ENCODE peak calls at places on chromosomes 13 and 19, in ten cellular contexts. L is left ventricle myocardium inferior, X is astrocyte of the spinal cord, R is progenitor cell of endocrine pancreas, Z is fibroblast of mammary gland, Y is fibroblast of pulmonary artery, T is fibroblast of the aortic adventitia, A is neural crest cell, G is AG10803, K is foreskin fibroblast. U is an unnamed sample.

GRCh38 chr13:77316430-77316829 is 10.5 kb downstream of the MYCBP2 start:
- DNase-seq in G (no peak), R (no peak), T (no peak), Z (no peak), L (no peak), Y (no peak), A (no peak), K (no peak), X (no peak), U (no peak)

GRCh38 chr19:10751109-10751972 is 33.5 kb downstream of the DNM2 start:
- DNase-seq in K (no peak), X (no peak), A (no peak), Y (peak), Z (no peak), L (peak), T (no peak), G (no peak), R (no peak), U (no peak)

GRCh38 chr13:25775275-25775674 is 276.5 kb downstream of the SHISA2 start:
- DNase-seq in A (no peak), Z (no peak), Y (no peak), R (no peak), L (no peak), T (no peak), G (no peak), K (no peak), X (no peak), U (no peak)

GRCh38 chr19:6343462-6343861 is 10.1 kb upstream of the ACER1 start:
- DNase-seq in L (no peak), X (no peak), Z (no peak), G (no peak), R (no peak), T (no peak), Y (no peak), A (no peak), K (no peak), U (no peak)

GRCh38 chr19:29858000-29858596 is 46.3 kb downstream of the CCNE1 start:
- DNase-seq in K (no peak), L (no peak), T (no peak), Z (no peak), X (no peak), A (no peak), G (no peak), R (peak), Y (no peak), U (no peak)

GRCh38 chr13:40344270-40345148 is 321.9 kb downstream of the FOXO1 start:
- DNase-seq in X (no peak), G (no peak), A (no peak), T (peak), Y (peak), R (no peak), K (no peak), Z (peak), L (no peak), U (no peak)

GRCh38 chr19:36489139-36489919 is at the start of gene ZNF566:
- DNase-seq in X (peak), Z (peak), T (peak), R (peak), L (peak), A (peak), K (peak), Y (peak), G (peak), U (peak)

GRCh38 chr13:48542581-48543341 is 9.9 kb upstream of the RCBTB2 start:
- DNase-seq in Y (peak), Z (peak), T (no peak), K (no peak), R (no peak), L (peak), A (peak), X (no peak), G (peak), U (no peak)

GRCh38 chr19:926595-927043 is 784 bp downstream of the ARID3A start:
- DNase-seq in Z (peak), R (no peak), G (no peak), K (no peak), L (peak), A (no peak), X (peak), Y (peak), T (peak), U (no peak)

GRCh38 chr19:1901940-1902404 is 3.2 kb upstream of the ADAT3 start:
- DNase-seq in K (no peak), G (no peak), T (no peak), R (no peak), Z (no peak), A (no peak), Y (no peak), X (no peak), L (peak), U (no peak)

GRCh38 chr19:52410276-52410675 is 12.6 kb downstream of the ZNF528 start:
- DNase-seq in G (no peak), T (no peak), Y (no peak), A (no peak), X (no peak), R (no peak), Z (no peak), K (no peak), L (no peak), U (no peak)

GRCh38 chr13:106117035-106117434 is 418.4 kb downstream of the EFNB2 start:
- DNase-seq in R (no peak), K (peak), Y (no peak), T (no peak), X (peak), Z (peak), L (no peak), A (no peak), G (peak), U (peak)

GRCh38 chr19:22257916-22258315 is 28.3 kb upstream of the ZNF729 start:
- DNase-seq in R (no peak), K (no peak), X (no peak), L (no peak), Z (no peak), A (no peak), T (no peak), Y (no peak), G (no peak), U (no peak)

GRCh38 chr19:49637865-49638350 is 2.0 kb downstream of the RRAS start:
- DNase-seq in G (peak), X (peak), Y (peak), A (no peak), L (peak), T (peak), R (no peak), Z (peak), K (peak), U (peak)

GRCh38 chr19:3036119-3036794 is 7.2 kb upstream of the TLE2 start:
- DNase-seq in T (peak), L (peak), Y (peak), Z (peak), K (peak), G (peak), X (peak), A (peak), R (peak), U (peak)

GRCh38 chr13:24821207-24821606 is 57.2 kb downstream of the RNF17 start:
- DNase-seq in X (no peak), A (no peak), Z (no peak), Y (no peak), R (no peak), G (no peak), K (no peak), T (no peak), L (no peak), U (no peak)

GRCh38 chr13:66859934-66860867 is 369.9 kb downstream of the PCDH9 start:
- DNase-seq in T (no peak), R (no peak), L (no peak), X (no peak), Y (no peak), A (no peak), Z (no peak), G (no peak), K (no peak), U (no peak)

GRCh38 chr13:39631307-39631706 is 24.2 kb upstream of the COG6 start:
- DNase-seq in G (no peak), R (no peak), Y (no peak), L (no peak), K (no peak), A (no peak), X (no peak), Z (no peak), T (no peak), U (no peak)

GRCh38 chr19:40717880-40718773 is 1.2 kb downstream of the ITPKC start:
- DNase-seq in X (no peak), Y (peak), K (peak), Z (peak), T (no peak), A (no peak), R (no peak), G (peak), L (no peak), U (no peak)

GRCh38 chr13:50149932-50150331 is 134.7 kb downstream of the KCNRG start:
- DNase-seq in K (no peak), A (no peak), Y (no peak), L (peak), X (no peak), Z (no peak), T (peak), R (no peak), G (no peak), U (no peak)

GRCh38 chr19:42140125-42140754 is 8.0 kb upstream of the POU2F2 start:
- DNase-seq in Z (peak), Y (peak), R (peak), L (peak), T (peak), A (peak), K (peak), X (peak), G (peak), U (no peak)

GRCh38 chr19:18460313-18460712 is 22.4 kb upstream of the ISYNA1 start:
- DNase-seq in T (peak), Y (peak), A (no peak), Z (peak), L (peak), X (peak), G (peak), R (no peak), K (no peak), U (no peak)

GRCh38 chr19:43430142-43430710 is 15.5 kb downstream of the TEX101 start:
- DNase-seq in Y (no peak), G (no peak), K (no peak), A (no peak), R (no peak), L (no peak), Z (no peak), X (no peak), T (peak), U (no peak)

GRCh38 chr13:50306096-50306495 is 290.9 kb downstream of the KCNRG start:
- DNase-seq in Z (peak), Y (no peak), X (no peak), K (no peak), T (no peak), G (no peak), A (no peak), L (no peak), R (no peak), U (no peak)

GRCh38 chr13:39282400-39282972 is 244.2 kb downstream of the NHLRC3 start:
- DNase-seq in R (no peak), G (no peak), L (no peak), T (no peak), X (no peak), A (no peak), K (no peak), Z (no peak), Y (no peak), U (no peak)

GRCh38 chr13:97878421-97879375 is 74.8 kb upstream of the IPO5 start:
- DNase-seq in X (peak), A (no peak), Z (no peak), K (no peak), L (no peak), T (no peak), Y (no peak), R (no peak), G (no peak), U (no peak)

GRCh38 chr13:97883356-97883755 is 70.1 kb upstream of the IPO5 start:
- DNase-seq in L (no peak), Y (no peak), G (no peak), Z (no peak), A (no peak), T (peak), X (peak), R (no peak), K (no peak), U (no peak)

GRCh38 chr13:97879646-97880297 is 73.7 kb upstream of the IPO5 start:
- DNase-seq in Y (peak), A (no peak), G (peak), X (peak), R (no peak), Z (peak), T (peak), K (peak), L (no peak), U (peak)

GRCh38 chr13:97881556-97881955 is 71.9 kb upstream of the IPO5 start:
- DNase-seq in R (no peak), L (no peak), T (no peak), Z (no peak), A (no peak), Y (no peak), K (no peak), X (no peak), G (no peak), U (no peak)

DNA sequence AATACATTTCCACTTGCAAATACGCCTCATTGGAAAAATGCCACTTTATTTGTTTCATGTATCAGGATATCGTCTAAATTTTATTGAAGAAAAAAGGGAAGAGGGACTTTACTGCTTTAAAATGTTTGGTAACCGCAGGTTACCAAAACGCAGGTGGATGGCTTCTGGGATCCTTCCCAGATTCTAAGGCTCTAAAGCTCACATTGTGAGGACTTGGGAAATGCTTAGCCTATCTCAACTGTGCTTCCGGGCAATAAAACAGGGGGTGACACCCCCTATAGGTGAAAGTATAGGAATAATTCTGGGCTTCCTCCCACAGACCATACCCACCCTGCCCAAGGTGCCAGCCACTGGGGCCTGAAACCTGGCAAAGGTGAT is 73.2 kb upstream of the IPO5 start:
- DNase-seq in G (no peak), R (no peak), L (no peak), Z (no peak), K (no peak), T (no peak), A (no peak), X (no peak), Y (no peak), U (no peak)
- TF ChIP-seq CTCF in G (peak), R (no peak), L (no peak), Z (no peak), K (no peak), T (no peak), A (no peak), X (no peak), Y (no peak), U (no peak)

DNA sequence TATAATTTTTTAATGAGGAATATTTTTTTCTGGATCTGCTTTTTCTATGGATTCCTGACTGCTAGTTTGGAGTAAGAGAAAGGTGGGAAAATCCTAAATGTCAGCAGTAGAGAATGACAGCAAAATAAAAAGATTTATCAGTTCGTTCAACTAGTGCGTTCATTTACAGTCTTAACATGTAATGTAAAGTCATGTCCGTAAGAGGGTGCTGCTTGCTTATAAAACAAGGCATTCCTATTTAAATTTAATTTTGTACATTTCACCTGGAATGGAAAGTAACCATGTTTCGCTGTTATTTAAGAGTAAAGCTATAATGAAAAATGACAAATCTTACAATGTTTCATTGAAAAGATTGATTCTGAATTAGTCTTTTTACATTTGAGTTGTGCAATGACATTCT is 76.6 kb downstream of the ZMYM2 start:
- DNase-seq in X (no peak), T (peak), G (no peak), R (no peak), Y (peak), K (no peak), Z (peak), A (no peak), L (no peak), U (no peak)
- TF ChIP-seq CTCF in X (peak), T (no peak), G (peak), R (no peak), Y (no peak), K (no peak), Z (no peak), A (peak), L (peak), U (no peak)

GRCh38 chr13:71493189-71493588 is 373.8 kb downstream of the DACH1 start:
- DNase-seq in Y (no peak), R (no peak), K (no peak), X (no peak), A (no peak), Z (no peak), G (no peak), L (no peak), T (no peak), U (no peak)

GRCh38 chr13:71492346-71492871 is 374.6 kb downstream of the DACH1 start:
- DNase-seq in T (no peak), K (no peak), Z (no peak), G (no peak), Y (no peak), A (no peak), L (no peak), X (no peak), R (no peak), U (no peak)
- TF ChIP-seq CTCF in T (no peak), K (no peak), Z (no peak), G (no peak), Y (no peak), A (no peak), L (no peak), X (no peak), R (no peak), U (no peak)

GRCh38 chr13:79285159-79285558 is 120.9 kb downstream of the RBM26 start:
- DNase-seq in T (no peak), G (no peak), L (no peak), Z (no peak), R (no peak), Y (no peak), A (no peak), K (no peak), X (no peak), U (no peak)

GRCh38 chr13:79282976-79283375 is 123.1 kb downstream of the RBM26 start:
- DNase-seq in L (no peak), K (peak), A (no peak), R (no peak), G (no peak), X (no peak), T (no peak), Y (no peak), Z (peak), U (no peak)

GRCh38 chr13:79283742-79284141 is 122.3 kb downstream of the RBM26 start:
- DNase-seq in K (no peak), Y (no peak), Z (no peak), R (no peak), A (no peak), L (no peak), G (no peak), T (no peak), X (no peak), U (no peak)

GRCh38 chr13:79281335-79281734 is 124.7 kb downstream of the RBM26 start:
- DNase-seq in A (no peak), K (no peak), T (no peak), G (no peak), L (no peak), X (no peak), Z (no peak), R (no peak), Y (no peak), U (no peak)

DNA sequence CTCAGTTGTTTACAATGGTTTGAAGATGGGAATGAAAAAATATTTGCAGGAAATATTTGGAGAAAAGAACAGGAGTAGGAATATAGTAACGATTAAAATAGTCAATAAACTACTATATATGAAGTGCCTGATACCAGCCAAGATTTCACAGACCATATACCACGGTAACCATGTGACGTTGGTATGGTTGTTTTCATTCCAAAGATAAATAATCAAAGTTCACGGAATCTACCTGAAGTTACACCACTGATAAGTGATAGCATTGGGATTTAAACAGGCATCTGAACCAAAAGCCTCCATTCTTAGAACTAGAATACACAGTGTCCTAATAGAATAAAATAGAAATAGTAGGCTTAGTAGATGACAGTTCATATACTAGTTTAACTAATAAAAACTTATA is 123.5 kb downstream of the RBM26 start:
- DNase-seq in Z (no peak), Y (no peak), A (no peak), L (no peak), K (no peak), R (no peak), G (no peak), T (no peak), X (no peak), U (no peak)
- TF ChIP-seq CTCF in Z (no peak), Y (no peak), A (no peak), L (no peak), K (no peak), R (no peak), G (no peak), T (no peak), X (no peak), U (no peak)

DNA sequence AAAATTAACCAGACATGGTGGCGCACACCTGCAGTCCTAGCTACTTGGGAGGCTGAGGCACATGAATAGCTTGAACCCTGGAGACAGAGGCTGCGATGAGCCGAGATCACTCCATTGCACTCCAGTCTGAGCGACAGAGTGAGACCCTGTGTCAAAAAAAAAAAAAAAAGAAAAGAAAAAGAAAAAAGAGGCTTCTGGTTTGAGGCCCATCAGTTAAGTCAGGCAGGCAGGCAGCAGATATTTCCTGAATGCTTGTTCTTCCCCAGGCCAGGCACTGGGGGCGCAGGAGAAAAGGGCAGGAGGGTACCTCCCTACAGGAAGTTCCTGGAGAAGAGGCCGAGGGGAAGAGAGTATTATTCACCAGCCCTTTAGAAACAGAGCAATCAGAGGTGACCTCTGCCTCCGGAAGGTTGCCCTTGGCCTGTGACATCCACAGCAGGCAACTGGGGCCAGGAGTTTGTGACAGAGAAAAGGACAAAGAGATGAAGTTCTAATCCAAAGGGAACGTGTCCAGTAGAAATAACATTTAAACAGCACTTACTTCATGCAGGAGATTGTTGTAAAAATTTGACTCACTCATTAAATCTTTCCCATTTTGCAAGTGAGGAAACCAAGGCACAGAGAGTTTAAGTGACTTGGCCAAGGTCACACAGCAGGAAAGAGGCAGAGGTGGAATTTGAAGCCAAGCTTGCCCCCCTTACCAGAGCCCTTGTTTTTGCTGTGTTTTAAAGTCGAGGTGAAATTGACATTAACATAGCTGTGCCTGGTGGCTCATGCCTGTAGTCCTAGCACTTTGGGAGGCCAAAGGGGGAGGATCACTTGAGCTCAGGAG is 4.3 kb upstream of the RLN3 start:
- DNase-seq in T (peak), Z (no peak), L (peak), G (peak), A (peak), R (peak), K (peak), Y (peak), X (peak), U (no peak)
- TF ChIP-seq CTCF in T (peak), Z (no peak), L (peak), G (peak), A (peak), R (peak), K (peak), Y (peak), X (peak), U (peak)

DNA sequence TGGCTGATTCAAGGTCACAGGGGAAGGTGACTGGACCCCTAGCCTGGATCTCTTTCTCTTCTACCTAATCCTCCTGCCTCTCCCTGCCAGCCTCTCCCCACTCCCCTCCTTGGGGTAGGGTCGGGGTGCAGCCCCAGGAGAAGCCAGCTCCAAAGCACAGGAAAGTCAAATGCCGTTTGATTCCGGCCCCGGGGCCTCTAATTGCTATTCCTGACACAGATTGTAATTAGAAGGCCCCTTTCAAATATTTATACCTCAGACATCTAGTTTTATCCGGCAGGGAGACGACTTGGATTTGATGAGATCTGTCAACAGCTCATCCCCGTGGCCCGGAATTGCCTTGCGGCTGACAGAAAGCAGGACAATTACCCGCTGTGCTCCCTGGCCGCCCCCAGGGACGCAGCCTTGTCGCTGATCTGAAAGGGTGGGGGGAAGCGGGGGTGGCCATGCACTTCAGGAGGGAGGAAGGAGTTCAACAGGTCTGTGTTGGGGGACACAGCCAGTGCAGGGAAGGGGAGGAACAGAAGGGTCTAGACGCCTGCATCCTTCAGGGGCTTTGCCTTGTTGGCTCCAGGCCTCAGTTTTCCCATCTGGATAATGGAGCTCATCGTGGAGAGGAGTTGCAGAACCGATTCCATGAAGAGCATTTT is 1.9 kb upstream of the SHD start:
- DNase-seq in K (no peak), G (no peak), Z (no peak), A (no peak), T (no peak), L (no peak), Y (no peak), R (no peak), X (no peak), U (no peak)
- TF ChIP-seq CTCF in K (no peak), G (no peak), Z (no peak), A (no peak), T (no peak), L (no peak), Y (no peak), R (no peak), X (no peak), U (no peak)